ENCODE peak calls at places on chromosomes 2 and 18, in six cellular contexts. A is astrocyte of the spinal cord, M is GM10248, N is HFFc6, B is B cell, E is A673. K is an unnamed sample.

GRCh38 chr2:595141-595805 is 81.9 kb downstream of the TMEM18 start:
- DNase-seq in A (no peak), M (no peak), N (no peak), B (no peak), E (no peak), K (no peak)

GRCh38 chr2:179876266-179876665 is 14.9 kb upstream of the ZNF385B start:
- DNase-seq in A (no peak), M (no peak), N (no peak), B (no peak), E (no peak), K (no peak)

GRCh38 chr2:28160986-28161425 is 231.7 kb upstream of the FOSL2 start:
- DNase-seq in A (peak; percentile 80), M (no peak), N (peak; percentile 57), B (no peak), E (peak; percentile 28), K (no peak)

GRCh38 chr2:20452551-20452950 is 5.7 kb downstream of the RHOB start:
- DNase-seq in A (peak; percentile 67), M (no peak), N (no peak), B (no peak), E (no peak), K (no peak)

GRCh38 chr2:183840061-183840584 is 715.9 kb downstream of the NUP35 start:
- DNase-seq in A (no peak), M (no peak), N (no peak), B (no peak), E (no peak), K (no peak)

GRCh38 chr18:68796936-68797690 is 767 bp upstream of the CCDC102B start:
- DNase-seq in A (peak; percentile 93), M (no peak), N (peak; percentile 25), B (no peak), E (peak; percentile 93), K (no peak)

GRCh38 chr2:218036371-218036770 is 32.7 kb upstream of the RUFY4 start:
- DNase-seq in A (no peak), M (no peak), N (no peak), B (no peak), E (no peak), K (no peak)

GRCh38 chr18:50398099-50398498 is 23.3 kb downstream of the SKA1 start:
- DNase-seq in A (no peak), M (no peak), N (no peak), B (no peak), E (no peak), K (no peak)

GRCh38 chr18:13369756-13370510 is 151.4 kb downstream of the LDLRAD4 start:
- DNase-seq in A (peak; percentile 49), M (no peak), N (no peak), B (no peak), E (no peak), K (no peak)

GRCh38 chr2:20484034-20484617 is 37.3 kb downstream of the RHOB start:
- DNase-seq in A (no peak), M (no peak), N (no peak), B (no peak), E (no peak), K (no peak)

GRCh38 chr2:210147614-210148013 is 23.6 kb downstream of the KANSL1L start:
- DNase-seq in A (no peak), M (no peak), N (no peak), B (no peak), E (no peak), K (no peak)

GRCh38 chr2:240793313-240794177 is 26.5 kb downstream of the KIF1A start:
- DNase-seq in A (no peak), M (no peak), N (no peak), B (no peak), E (no peak), K (peak; percentile 2)

GRCh38 chr2:38610851-38611801 is 8.4 kb upstream of the HNRNPLL start:
- DNase-seq in A (peak; percentile 50), M (peak; percentile 53), N (peak; percentile 54), B (no peak), E (no peak), K (no peak)

GRCh38 chr2:205758051-205758450 is 75.8 kb downstream of the NRP2 start:
- DNase-seq in A (peak; percentile 87), M (no peak), N (peak; percentile 72), B (no peak), E (no peak), K (no peak)

GRCh38 chr2:57373530-57373929 is 673.1 kb upstream of the VRK2 start:
- DNase-seq in A (peak; percentile 38), M (no peak), N (peak; percentile 84), B (no peak), E (peak; percentile 18), K (no peak)

GRCh38 chr2:238869293-238870124 is 21.6 kb downstream of the TWIST2 start:
- DNase-seq in A (peak; percentile 34), M (no peak), N (peak; percentile 94), B (no peak), E (no peak), K (no peak)

DNA sequence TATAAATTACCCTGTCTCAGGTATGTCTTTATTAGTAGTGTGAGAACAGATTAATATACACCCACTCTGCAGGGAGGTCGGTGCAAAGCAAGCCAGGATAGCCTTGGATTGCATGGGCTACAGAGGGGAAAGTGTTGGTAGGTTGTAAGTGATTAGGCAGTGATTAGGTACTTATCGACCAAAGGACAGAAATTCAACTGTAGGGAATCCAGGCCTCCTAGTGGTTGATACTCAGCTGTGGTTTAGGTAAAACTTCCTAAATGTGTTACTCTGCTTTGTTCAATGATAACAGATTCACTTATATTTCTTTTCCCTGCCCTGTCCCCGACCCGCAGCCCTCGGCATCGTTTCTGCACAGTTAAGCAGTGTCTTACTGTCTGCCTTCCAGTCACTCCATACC is 444.0 kb downstream of the FIGN start:
- DNase-seq in A (no peak), M (no peak), N (no peak), B (no peak), E (no peak), K (no peak)
- TF ChIP-seq CTCF in A (no peak), M (no peak), N (no peak), B (no peak), E (no peak), K (no peak)

DNA sequence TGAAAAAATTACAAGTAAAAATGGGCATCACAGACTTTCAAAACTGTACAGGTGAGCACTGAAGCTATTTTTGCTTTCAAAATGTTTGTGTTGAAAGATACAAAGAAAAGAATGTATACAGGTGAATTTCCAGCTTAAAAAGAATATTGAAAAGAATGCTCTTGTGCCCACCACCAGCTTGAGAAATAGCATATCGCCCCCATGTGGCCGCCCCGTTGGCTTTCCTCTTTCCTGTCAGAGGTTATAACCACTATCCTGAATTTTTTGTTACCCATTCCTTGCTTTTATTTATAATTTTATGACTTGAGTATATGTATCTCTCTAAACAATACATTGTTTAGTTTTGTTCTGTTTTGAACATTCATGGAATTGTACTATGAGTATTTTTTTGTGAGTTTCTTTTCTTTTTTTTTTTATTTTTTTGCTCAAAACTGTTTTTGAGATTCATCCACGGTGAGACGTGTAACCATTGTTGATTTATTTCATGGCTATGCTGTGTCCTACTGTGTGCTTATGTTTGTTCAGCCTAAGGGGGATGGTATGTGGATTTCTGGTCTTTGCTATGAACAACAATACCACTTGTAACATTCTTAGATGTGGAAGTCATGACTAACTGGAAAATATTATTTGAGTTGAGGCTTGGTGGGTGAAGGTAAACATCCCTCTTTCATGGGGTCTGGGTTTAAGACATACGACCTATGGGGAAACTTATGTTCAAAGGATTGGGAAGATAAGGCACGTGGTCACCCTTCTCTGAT is 11.6 kb downstream of the TRPM8 start:
- DNase-seq in A (peak; percentile 29), M (no peak), N (no peak), B (no peak), E (peak; percentile 62), K (peak; percentile 64)
- TF ChIP-seq CTCF in A (peak; percentile 79), M (peak; percentile 13), N (peak; percentile 78), B (peak; percentile 17), E (peak; percentile 88), K (peak; percentile 73)

GRCh38 chr2:232522014-232522854 is 2.0 kb downstream of the PRSS56 start:
- DNase-seq in A (no peak), M (peak; percentile 88), N (no peak), B (peak; percentile 84), E (peak; percentile 37), K (peak; percentile 87)

GRCh38 chr2:232525199-232525598 is 761 bp upstream of the CHRND start:
- DNase-seq in A (no peak), M (no peak), N (no peak), B (no peak), E (no peak), K (no peak)

GRCh38 chr2:232522855-232523681 is 2.9 kb downstream of the PRSS56 start:
- DNase-seq in A (no peak), M (no peak), N (no peak), B (peak; percentile 26), E (no peak), K (no peak)

GRCh38 chr2:232524771-232525170 is 1.2 kb upstream of the CHRND start:
- DNase-seq in A (no peak), M (no peak), N (no peak), B (no peak), E (no peak), K (no peak)

DNA sequence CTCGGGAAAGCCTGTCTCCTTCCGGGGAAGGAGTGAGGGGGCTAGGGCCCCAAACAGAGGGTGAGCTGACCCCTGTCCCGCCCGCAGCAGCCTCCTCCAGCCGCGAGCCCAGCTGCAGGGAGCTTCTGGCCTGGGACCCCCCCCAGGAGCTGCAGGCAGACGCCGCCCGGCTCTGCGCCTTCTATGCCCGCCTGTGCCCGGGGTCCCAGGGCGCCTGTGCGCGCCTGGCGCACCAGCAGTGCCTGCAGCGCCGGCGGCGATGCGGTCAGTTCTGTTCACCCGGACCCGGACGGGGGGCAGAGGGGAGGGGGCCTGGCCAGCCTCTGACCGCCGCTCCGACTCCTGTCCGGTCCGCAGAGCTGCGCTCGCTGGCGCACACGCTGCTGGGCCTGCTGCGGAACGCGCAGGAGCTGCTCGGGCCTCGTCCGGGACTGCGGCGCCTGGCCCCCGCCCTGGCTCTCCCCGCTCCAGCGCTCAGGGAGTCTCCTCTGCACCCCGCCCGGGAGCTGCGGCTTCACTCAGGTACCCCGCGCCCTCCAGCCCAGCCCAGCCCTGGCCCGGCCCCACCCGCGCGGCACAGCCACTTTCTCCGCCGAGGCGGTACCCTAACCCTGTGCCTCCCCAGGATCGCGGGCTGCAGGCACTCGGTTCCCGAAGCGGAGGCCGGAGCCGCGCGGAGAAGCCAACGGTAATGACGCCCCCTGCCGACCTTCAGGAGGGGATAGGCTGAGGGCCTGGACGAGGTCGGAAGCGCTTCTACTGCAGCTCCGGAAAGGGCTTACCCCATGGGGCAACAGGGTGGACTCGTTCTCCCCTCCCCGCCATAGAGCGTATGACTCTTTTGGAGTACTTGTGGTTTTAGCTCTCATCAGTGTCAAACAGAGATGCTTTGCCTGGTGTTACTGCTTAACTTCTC is 2.0 kb upstream of the CHRND start:
- DNase-seq in A (peak; percentile 9), M (no peak), N (no peak), B (peak; percentile 30), E (peak; percentile 60), K (peak; percentile 78)
- TF ChIP-seq CTCF in A (peak; percentile 35), M (peak; percentile 20), N (peak; percentile 31), B (no peak), E (peak; percentile 50), K (peak; percentile 32)

GRCh38 chr2:237096201-237096600 is 10.5 kb downstream of the COPS8 start:
- DNase-seq in A (no peak), M (no peak), N (no peak), B (no peak), E (no peak), K (no peak)

GRCh38 chr2:237090906-237091305 is 5.2 kb downstream of the COPS8 start:
- DNase-seq in A (peak; percentile 18), M (no peak), N (no peak), B (no peak), E (no peak), K (no peak)

GRCh38 chr2:237092506-237092905 is 6.8 kb downstream of the COPS8 start:
- DNase-seq in A (no peak), M (no peak), N (no peak), B (no peak), E (no peak), K (no peak)

GRCh38 chr2:237091779-237092436 is 6.2 kb downstream of the COPS8 start:
- DNase-seq in A (peak; percentile 48), M (no peak), N (peak; percentile 28), B (no peak), E (no peak), K (no peak)

GRCh38 chr2:237092920-237093781 is 7.5 kb downstream of the COPS8 start:
- DNase-seq in A (peak; percentile 80), M (no peak), N (peak; percentile 61), B (no peak), E (peak; percentile 22), K (no peak)
- TF ChIP-seq CTCF in A (peak; percentile 66), M (no peak), N (peak; percentile 83), B (no peak), E (peak; percentile 38), K (peak; percentile 31)